ENCODE peak calls at places on chromosomes 5 and 9, in five cellular contexts. One of them, this sample, is unnamed.

GRCh38 chr5:126836778-126837177 is 59.8 kb downstream of the LMNB1 start:
- DNase-seq in HL-60: no peak
- DNase-seq in SJSA1: no peak
- DNase-seq in cardiac fibroblast: no peak
- DNase-seq in GM23338: no peak
- DNase-seq in this sample: no peak

GRCh38 chr5:93904917-93905316 is 163.5 kb upstream of the POU5F2 start:
- DNase-seq in HL-60: no peak
- DNase-seq in SJSA1: no peak
- DNase-seq in cardiac fibroblast: no peak
- DNase-seq in GM23338: no peak
- DNase-seq in this sample: no peak

GRCh38 chr9:110050925-110051355 is 157.0 kb downstream of the C9orf152 start:
- DNase-seq in HL-60: peak
- DNase-seq in SJSA1: peak
- DNase-seq in cardiac fibroblast: peak
- DNase-seq in GM23338: no peak
- DNase-seq in this sample: no peak

GRCh38 chr5:179127136-179128040 is 67.2 kb downstream of the ZNF354C start:
- DNase-seq in HL-60: no peak
- DNase-seq in SJSA1: peak
- DNase-seq in cardiac fibroblast: no peak
- DNase-seq in GM23338: no peak
- DNase-seq in this sample: no peak

GRCh38 chr5:137372386-137373160 is 126.6 kb downstream of the SPOCK1 start:
- DNase-seq in HL-60: peak
- DNase-seq in SJSA1: no peak
- DNase-seq in cardiac fibroblast: no peak
- DNase-seq in GM23338: no peak
- DNase-seq in this sample: no peak

GRCh38 chr5:166503506-166503905 is 1787.9 kb upstream of the WWC1 start:
- DNase-seq in HL-60: no peak
- DNase-seq in SJSA1: no peak
- DNase-seq in cardiac fibroblast: no peak
- DNase-seq in GM23338: no peak
- DNase-seq in this sample: no peak

GRCh38 chr9:15104826-15105420 is 194.7 kb upstream of the FREM1 start:
- DNase-seq in HL-60: peak
- DNase-seq in SJSA1: no peak
- DNase-seq in cardiac fibroblast: peak
- DNase-seq in GM23338: peak
- DNase-seq in this sample: peak

GRCh38 chr5:88883059-88883565 is at the start of gene MEF2C:
- DNase-seq in HL-60: no peak
- DNase-seq in SJSA1: peak
- DNase-seq in cardiac fibroblast: peak
- DNase-seq in GM23338: peak
- DNase-seq in this sample: peak

GRCh38 chr5:956941-957729 is 51.5 kb upstream of the NKD2 start:
- DNase-seq in HL-60: no peak
- DNase-seq in SJSA1: peak
- DNase-seq in cardiac fibroblast: peak
- DNase-seq in GM23338: peak
- DNase-seq in this sample: peak

GRCh38 chr9:77944556-77945261 is 86.9 kb downstream of the GNAQ start:
- DNase-seq in HL-60: peak
- DNase-seq in SJSA1: no peak
- DNase-seq in cardiac fibroblast: peak
- DNase-seq in GM23338: peak
- DNase-seq in this sample: peak

GRCh38 chr9:121399883-121400607 is 30.0 kb upstream of the STOM start:
- DNase-seq in HL-60: peak
- DNase-seq in SJSA1: no peak
- DNase-seq in cardiac fibroblast: peak
- DNase-seq in GM23338: peak
- DNase-seq in this sample: peak

GRCh38 chr5:173910215-173910614 is 22.1 kb downstream of the CPEB4 start:
- DNase-seq in HL-60: no peak
- DNase-seq in SJSA1: no peak
- DNase-seq in cardiac fibroblast: no peak
- DNase-seq in GM23338: no peak
- DNase-seq in this sample: no peak

GRCh38 chr5:43038523-43038989 is 1.6 kb downstream of the ANXA2R start:
- DNase-seq in HL-60: peak
- DNase-seq in SJSA1: no peak
- DNase-seq in cardiac fibroblast: no peak
- DNase-seq in GM23338: peak
- DNase-seq in this sample: peak

GRCh38 chr5:19044931-19045695 is 942.9 kb downstream of the CDH18 start:
- DNase-seq in HL-60: no peak
- DNase-seq in SJSA1: no peak
- DNase-seq in cardiac fibroblast: no peak
- DNase-seq in GM23338: no peak
- DNase-seq in this sample: no peak

GRCh38 chr5:126334755-126335154 is 88.5 kb upstream of the GRAMD2B start:
- DNase-seq in HL-60: no peak
- DNase-seq in SJSA1: no peak
- DNase-seq in cardiac fibroblast: no peak
- DNase-seq in GM23338: no peak
- DNase-seq in this sample: peak

GRCh38 chr9:93059097-93059959 is 827 bp downstream of the SUSD3 start:
- DNase-seq in HL-60: peak
- DNase-seq in SJSA1: no peak
- DNase-seq in cardiac fibroblast: no peak
- DNase-seq in GM23338: no peak
- DNase-seq in this sample: peak

GRCh38 chr5:94731471-94731870 is 113.0 kb downstream of the SLF1 start:
- DNase-seq in HL-60: no peak
- DNase-seq in SJSA1: no peak
- DNase-seq in cardiac fibroblast: no peak
- DNase-seq in GM23338: no peak
- DNase-seq in this sample: no peak

GRCh38 chr5:125056641-125057345 is 310.4 kb upstream of the ZNF608 start:
- DNase-seq in HL-60: no peak
- DNase-seq in SJSA1: no peak
- DNase-seq in cardiac fibroblast: no peak
- DNase-seq in GM23338: peak
- DNase-seq in this sample: no peak

GRCh38 chr9:34256104-34256503 is 73.0 kb downstream of the KIF24 start:
- DNase-seq in HL-60: no peak
- DNase-seq in SJSA1: no peak
- DNase-seq in cardiac fibroblast: no peak
- DNase-seq in GM23338: peak
- DNase-seq in this sample: peak

GRCh38 chr9:134172198-134173126 is 8.1 kb upstream of the RNU6ATAC start:
- DNase-seq in HL-60: no peak
- DNase-seq in SJSA1: no peak
- DNase-seq in cardiac fibroblast: no peak
- DNase-seq in GM23338: no peak
- DNase-seq in this sample: no peak

GRCh38 chr9:70079364-70080103 is 35.9 kb downstream of the MAMDC2 start:
- DNase-seq in HL-60: peak
- DNase-seq in SJSA1: peak
- DNase-seq in cardiac fibroblast: peak
- DNase-seq in GM23338: no peak
- DNase-seq in this sample: no peak

GRCh38 chr9:96008502-96009222 is 133.2 kb downstream of the ERCC6L2 start:
- DNase-seq in HL-60: peak
- DNase-seq in SJSA1: no peak
- DNase-seq in cardiac fibroblast: no peak
- DNase-seq in GM23338: no peak
- DNase-seq in this sample: peak

GRCh38 chr9:115035872-115036612 is 81.9 kb downstream of the TNC start:
- DNase-seq in HL-60: peak
- DNase-seq in SJSA1: no peak
- DNase-seq in cardiac fibroblast: peak
- DNase-seq in GM23338: peak
- DNase-seq in this sample: no peak

GRCh38 chr9:137534256-137535119 is 15.7 kb downstream of the PNPLA7 start:
- DNase-seq in HL-60: peak
- DNase-seq in SJSA1: no peak
- DNase-seq in cardiac fibroblast: peak
- DNase-seq in GM23338: peak
- DNase-seq in this sample: peak

GRCh38 chr5:61069150-61069549 is 93.1 kb downstream of the SMIM15 start:
- DNase-seq in HL-60: no peak
- DNase-seq in SJSA1: no peak
- DNase-seq in cardiac fibroblast: no peak
- DNase-seq in GM23338: no peak
- DNase-seq in this sample: no peak

GRCh38 chr5:173480896-173481295 is 135.6 kb downstream of the BOD1 start:
- DNase-seq in HL-60: no peak
- DNase-seq in SJSA1: no peak
- DNase-seq in cardiac fibroblast: no peak
- DNase-seq in GM23338: no peak
- DNase-seq in this sample: no peak

GRCh38 chr5:54135042-54135441 is 175.3 kb downstream of the ARL15 start:
- DNase-seq in HL-60: no peak
- DNase-seq in SJSA1: no peak
- DNase-seq in cardiac fibroblast: peak
- DNase-seq in GM23338: no peak
- DNase-seq in this sample: no peak

GRCh38 chr9:135468866-135469521 is 10.6 kb upstream of the PPP1R26 start:
- DNase-seq in HL-60: no peak
- DNase-seq in SJSA1: peak
- DNase-seq in cardiac fibroblast: peak
- DNase-seq in GM23338: no peak
- DNase-seq in this sample: no peak

GRCh38 chr9:133116346-133117231 is 4.5 kb downstream of the RALGDS start:
- DNase-seq in HL-60: no peak
- DNase-seq in SJSA1: no peak
- DNase-seq in cardiac fibroblast: no peak
- DNase-seq in GM23338: no peak
- DNase-seq in this sample: no peak

GRCh38 chr9:134663753-134664415 is 22.3 kb downstream of the COL5A1 start:
- DNase-seq in HL-60: no peak
- DNase-seq in SJSA1: no peak
- DNase-seq in cardiac fibroblast: no peak
- DNase-seq in GM23338: no peak
- DNase-seq in this sample: no peak

GRCh38 chr5:120388016-120388781 is 75.9 kb upstream of the PRR16 start:
- DNase-seq in HL-60: peak
- DNase-seq in SJSA1: no peak
- DNase-seq in cardiac fibroblast: peak
- DNase-seq in GM23338: no peak
- DNase-seq in this sample: no peak

GRCh38 chr5:138998521-138998920 is 123.4 kb upstream of the LRRTM2 start:
- DNase-seq in HL-60: no peak
- DNase-seq in SJSA1: no peak
- DNase-seq in cardiac fibroblast: no peak
- DNase-seq in GM23338: no peak
- DNase-seq in this sample: no peak

GRCh38 chr5:147349241-147349640 is 114.4 kb downstream of the STK32A start:
- DNase-seq in HL-60: no peak
- DNase-seq in SJSA1: no peak
- DNase-seq in cardiac fibroblast: no peak
- DNase-seq in GM23338: no peak
- DNase-seq in this sample: no peak

GRCh38 chr5:153613143-153613542 is 122.7 kb downstream of the GRIA1 start:
- DNase-seq in HL-60: no peak
- DNase-seq in SJSA1: no peak
- DNase-seq in cardiac fibroblast: peak
- DNase-seq in GM23338: no peak
- DNase-seq in this sample: no peak

GRCh38 chr9:113507256-113507655 is 43.7 kb downstream of the RGS3 start:
- DNase-seq in HL-60: no peak
- DNase-seq in SJSA1: no peak
- DNase-seq in cardiac fibroblast: no peak
- DNase-seq in GM23338: no peak
- DNase-seq in this sample: no peak

GRCh38 chr9:6098431-6098830 is 83.0 kb upstream of the RANBP6 start:
- DNase-seq in HL-60: no peak
- DNase-seq in SJSA1: no peak
- DNase-seq in cardiac fibroblast: peak
- DNase-seq in GM23338: no peak
- DNase-seq in this sample: no peak

This sample was measured in left kidney.